ENCODE peak calls at places on chromosomes 5 and 9, in ten cellular contexts. One of them, this sample, is unnamed.

GRCh38 chr5:147558826-147559225 is 49.0 kb upstream of the DPYSL3 start:
- DNase-seq in endodermal cell: peak; percentile 79
- DNase-seq in dorsolateral prefrontal cortex: no peak
- DNase-seq in mucosa of descending colon: no peak
- DNase-seq in upper lobe of right lung: no peak
- DNase-seq in fibroblast of mammary gland: peak; percentile 79
- DNase-seq in spleen: no peak
- DNase-seq in lung: peak; percentile 46
- DNase-seq in heart left ventricle: no peak
- DNase-seq in right atrium auricular region: no peak
- DNase-seq in this sample: no peak

GRCh38 chr9:136079211-136079915 is 15.7 kb downstream of the NACC2 start:
- DNase-seq in lung: no peak
- DNase-seq in upper lobe of right lung: no peak
- DNase-seq in mucosa of descending colon: peak; percentile 40
- DNase-seq in fibroblast of mammary gland: no peak
- DNase-seq in heart left ventricle: peak; percentile 65
- DNase-seq in dorsolateral prefrontal cortex: no peak
- DNase-seq in spleen: no peak
- DNase-seq in endodermal cell: peak; percentile 43
- DNase-seq in right atrium auricular region: no peak
- DNase-seq in this sample: no peak

GRCh38 chr5:14556015-14556414 is 25.6 kb upstream of the OTULINL start:
- DNase-seq in right atrium auricular region: no peak
- DNase-seq in endodermal cell: no peak
- DNase-seq in heart left ventricle: no peak
- DNase-seq in spleen: no peak
- DNase-seq in upper lobe of right lung: no peak
- DNase-seq in lung: no peak
- DNase-seq in fibroblast of mammary gland: no peak
- DNase-seq in mucosa of descending colon: no peak
- DNase-seq in dorsolateral prefrontal cortex: no peak
- DNase-seq in this sample: no peak

GRCh38 chr5:35804201-35804653 is 52.5 kb upstream of the IL7R start:
- DNase-seq in heart left ventricle: no peak
- DNase-seq in spleen: no peak
- DNase-seq in endodermal cell: no peak
- DNase-seq in fibroblast of mammary gland: no peak
- DNase-seq in upper lobe of right lung: no peak
- DNase-seq in dorsolateral prefrontal cortex: no peak
- DNase-seq in right atrium auricular region: no peak
- DNase-seq in lung: no peak
- DNase-seq in mucosa of descending colon: no peak
- DNase-seq in this sample: no peak

GRCh38 chr5:138760448-138761110 is 7.4 kb downstream of the CTNNA1 start:
- DNase-seq in right atrium auricular region: no peak
- DNase-seq in heart left ventricle: no peak
- DNase-seq in fibroblast of mammary gland: no peak
- DNase-seq in mucosa of descending colon: no peak
- DNase-seq in lung: no peak
- DNase-seq in spleen: no peak
- DNase-seq in endodermal cell: no peak
- DNase-seq in upper lobe of right lung: no peak
- DNase-seq in dorsolateral prefrontal cortex: no peak
- DNase-seq in this sample: no peak

GRCh38 chr5:94173100-94173499 is 431.7 kb upstream of the POU5F2 start:
- DNase-seq in dorsolateral prefrontal cortex: no peak
- DNase-seq in right atrium auricular region: no peak
- DNase-seq in spleen: no peak
- DNase-seq in endodermal cell: no peak
- DNase-seq in upper lobe of right lung: no peak
- DNase-seq in lung: no peak
- DNase-seq in heart left ventricle: no peak
- DNase-seq in mucosa of descending colon: no peak
- DNase-seq in fibroblast of mammary gland: peak; percentile 21
- DNase-seq in this sample: no peak

GRCh38 chr9:85942913-85943729 is 2.2 kb downstream of the NAA35 start:
- DNase-seq in upper lobe of right lung: no peak
- DNase-seq in dorsolateral prefrontal cortex: no peak
- DNase-seq in heart left ventricle: no peak
- DNase-seq in endodermal cell: no peak
- DNase-seq in fibroblast of mammary gland: peak; percentile 2
- DNase-seq in lung: no peak
- DNase-seq in right atrium auricular region: no peak
- DNase-seq in spleen: no peak
- DNase-seq in mucosa of descending colon: no peak
- DNase-seq in this sample: no peak

GRCh38 chr5:127928053-127928452 is 155.5 kb upstream of the SLC12A2 start:
- DNase-seq in lung: no peak
- DNase-seq in fibroblast of mammary gland: no peak
- DNase-seq in dorsolateral prefrontal cortex: no peak
- DNase-seq in right atrium auricular region: no peak
- DNase-seq in upper lobe of right lung: no peak
- DNase-seq in endodermal cell: no peak
- DNase-seq in heart left ventricle: no peak
- DNase-seq in spleen: no peak
- DNase-seq in mucosa of descending colon: no peak
- DNase-seq in this sample: no peak

GRCh38 chr9:93940951-93941350 is 14.2 kb downstream of the BARX1 start:
- DNase-seq in fibroblast of mammary gland: no peak
- DNase-seq in upper lobe of right lung: no peak
- DNase-seq in dorsolateral prefrontal cortex: no peak
- DNase-seq in heart left ventricle: no peak
- DNase-seq in right atrium auricular region: no peak
- DNase-seq in lung: no peak
- DNase-seq in endodermal cell: no peak
- DNase-seq in mucosa of descending colon: no peak
- DNase-seq in spleen: no peak
- DNase-seq in this sample: no peak

GRCh38 chr5:28505121-28505520 is 1466.7 kb upstream of the CDH9 start:
- DNase-seq in lung: no peak
- DNase-seq in mucosa of descending colon: no peak
- DNase-seq in upper lobe of right lung: no peak
- DNase-seq in fibroblast of mammary gland: no peak
- DNase-seq in spleen: no peak
- DNase-seq in dorsolateral prefrontal cortex: no peak
- DNase-seq in right atrium auricular region: no peak
- DNase-seq in heart left ventricle: no peak
- DNase-seq in endodermal cell: no peak
- DNase-seq in this sample: no peak

GRCh38 chr9:135552698-135553161 is 6.8 kb downstream of the OBP2A start:
- DNase-seq in right atrium auricular region: no peak
- DNase-seq in endodermal cell: peak; percentile 69
- DNase-seq in lung: no peak
- DNase-seq in mucosa of descending colon: no peak
- DNase-seq in spleen: no peak
- DNase-seq in dorsolateral prefrontal cortex: peak; percentile 13
- DNase-seq in fibroblast of mammary gland: no peak
- DNase-seq in heart left ventricle: no peak
- DNase-seq in upper lobe of right lung: no peak
- DNase-seq in this sample: no peak

GRCh38 chr9:136399176-136400037 is 563 bp downstream of the SNAPC4 start:
- DNase-seq in spleen: peak; percentile 87
- DNase-seq in lung: no peak
- DNase-seq in dorsolateral prefrontal cortex: no peak
- DNase-seq in fibroblast of mammary gland: peak; percentile 23
- DNase-seq in mucosa of descending colon: no peak
- DNase-seq in endodermal cell: peak; percentile 60
- DNase-seq in right atrium auricular region: no peak
- DNase-seq in upper lobe of right lung: no peak
- DNase-seq in heart left ventricle: no peak
- DNase-seq in this sample: no peak

GRCh38 chr9:117494401-117495130 is 79.7 kb upstream of the ASTN2 start:
- DNase-seq in mucosa of descending colon: no peak
- DNase-seq in fibroblast of mammary gland: no peak
- DNase-seq in dorsolateral prefrontal cortex: no peak
- DNase-seq in lung: no peak
- DNase-seq in right atrium auricular region: no peak
- DNase-seq in heart left ventricle: no peak
- DNase-seq in upper lobe of right lung: no peak
- DNase-seq in endodermal cell: no peak
- DNase-seq in spleen: no peak
- DNase-seq in this sample: no peak

GRCh38 chr9:106305428-106306133 is 557.4 kb upstream of the ZNF462 start:
- DNase-seq in lung: no peak
- DNase-seq in fibroblast of mammary gland: no peak
- DNase-seq in right atrium auricular region: no peak
- DNase-seq in endodermal cell: no peak
- DNase-seq in heart left ventricle: no peak
- DNase-seq in mucosa of descending colon: no peak
- DNase-seq in upper lobe of right lung: no peak
- DNase-seq in dorsolateral prefrontal cortex: no peak
- DNase-seq in spleen: no peak
- DNase-seq in this sample: no peak

GRCh38 chr9:128863647-128864046 is 18.1 kb downstream of the KYAT1 start:
- DNase-seq in right atrium auricular region: peak; percentile 78
- DNase-seq in lung: peak; percentile 80
- DNase-seq in fibroblast of mammary gland: peak; percentile 52
- DNase-seq in endodermal cell: peak; percentile 97
- DNase-seq in mucosa of descending colon: peak; percentile 76
- DNase-seq in dorsolateral prefrontal cortex: peak; percentile 78
- DNase-seq in heart left ventricle: peak; percentile 88
- DNase-seq in spleen: peak; percentile 94
- DNase-seq in upper lobe of right lung: peak; percentile 92
- DNase-seq in this sample: peak; percentile 34

GRCh38 chr5:136522217-136522956 is 157.0 kb upstream of the TRPC7 start:
- DNase-seq in heart left ventricle: no peak
- DNase-seq in dorsolateral prefrontal cortex: no peak
- DNase-seq in fibroblast of mammary gland: no peak
- DNase-seq in spleen: no peak
- DNase-seq in lung: no peak
- DNase-seq in right atrium auricular region: no peak
- DNase-seq in mucosa of descending colon: no peak
- DNase-seq in upper lobe of right lung: no peak
- DNase-seq in endodermal cell: no peak
- DNase-seq in this sample: no peak

GRCh38 chr9:130984476-130984875 is 24.5 kb upstream of the LAMC3 start:
- DNase-seq in spleen: no peak
- DNase-seq in heart left ventricle: no peak
- DNase-seq in lung: no peak
- DNase-seq in upper lobe of right lung: no peak
- DNase-seq in dorsolateral prefrontal cortex: no peak
- DNase-seq in fibroblast of mammary gland: no peak
- DNase-seq in right atrium auricular region: no peak
- DNase-seq in endodermal cell: no peak
- DNase-seq in mucosa of descending colon: peak; percentile 12
- DNase-seq in this sample: no peak

GRCh38 chr9:124356745-124357390 is 58.4 kb downstream of the PSMB7 start:
- DNase-seq in lung: no peak
- DNase-seq in fibroblast of mammary gland: no peak
- DNase-seq in right atrium auricular region: no peak
- DNase-seq in spleen: no peak
- DNase-seq in mucosa of descending colon: no peak
- DNase-seq in dorsolateral prefrontal cortex: no peak
- DNase-seq in heart left ventricle: no peak
- DNase-seq in upper lobe of right lung: no peak
- DNase-seq in endodermal cell: no peak
- DNase-seq in this sample: no peak
- H3K4me3 ChIP-seq in lung: no peak overlapping the region
- H3K4me3 ChIP-seq in fibroblast of mammary gland: no peak overlapping the region
- H3K4me3 ChIP-seq in right atrium auricular region: no peak overlapping the region
- H3K4me3 ChIP-seq in spleen: no peak overlapping the region
- H3K4me3 ChIP-seq in mucosa of descending colon: no peak overlapping the region
- H3K4me3 ChIP-seq in dorsolateral prefrontal cortex: no peak overlapping the region
- H3K4me3 ChIP-seq in heart left ventricle: no peak overlapping the region
- H3K4me3 ChIP-seq in upper lobe of right lung: no peak overlapping the region
- H3K4me3 ChIP-seq in endodermal cell: no peak overlapping the region
- H3K4me3 ChIP-seq in this sample: no peak overlapping the region

GRCh38 chr9:77789891-77790290 is 141.8 kb upstream of the GNA14 start:
- DNase-seq in spleen: no peak
- DNase-seq in fibroblast of mammary gland: no peak
- DNase-seq in mucosa of descending colon: no peak
- DNase-seq in upper lobe of right lung: no peak
- DNase-seq in endodermal cell: no peak
- DNase-seq in lung: no peak
- DNase-seq in right atrium auricular region: no peak
- DNase-seq in dorsolateral prefrontal cortex: no peak
- DNase-seq in heart left ventricle: no peak
- DNase-seq in this sample: no peak

DNA sequence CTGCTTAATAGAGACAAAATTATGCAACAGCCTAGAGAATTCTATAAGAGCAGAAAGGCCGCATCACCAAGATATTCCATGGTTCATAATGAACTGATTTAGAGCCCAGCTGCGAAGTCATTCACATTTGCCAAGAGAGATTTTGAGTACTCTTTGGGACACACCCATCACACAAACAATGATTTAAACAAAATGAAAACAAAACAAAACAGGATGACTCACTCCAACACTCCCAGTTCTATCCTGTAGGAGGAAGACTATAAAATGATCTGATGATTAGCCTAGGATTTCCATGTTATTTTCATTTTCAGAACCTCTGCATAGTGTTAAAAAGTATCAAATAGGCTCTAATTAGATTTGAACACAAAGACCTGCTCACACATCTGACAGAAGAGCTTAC is 145.8 kb upstream of the GNA14 start:
- DNase-seq in heart left ventricle: no peak
- DNase-seq in spleen: no peak
- DNase-seq in mucosa of descending colon: no peak
- DNase-seq in dorsolateral prefrontal cortex: no peak
- DNase-seq in lung: no peak
- DNase-seq in upper lobe of right lung: no peak
- DNase-seq in right atrium auricular region: no peak
- DNase-seq in endodermal cell: no peak
- DNase-seq in fibroblast of mammary gland: peak; percentile 73
- DNase-seq in this sample: no peak
- TF ChIP-seq CTCF in heart left ventricle: peak; percentile 29
- TF ChIP-seq CTCF in spleen: no peak
- TF ChIP-seq CTCF in mucosa of descending colon: no peak
- TF ChIP-seq CTCF in dorsolateral prefrontal cortex: peak; percentile 26
- TF ChIP-seq CTCF in lung: no peak
- TF ChIP-seq CTCF in upper lobe of right lung: peak; percentile 22
- TF ChIP-seq CTCF in right atrium auricular region: no peak
- TF ChIP-seq CTCF in endodermal cell: peak; percentile 38
- TF ChIP-seq CTCF in fibroblast of mammary gland: peak; percentile 34
- TF ChIP-seq CTCF in this sample: no peak

DNA sequence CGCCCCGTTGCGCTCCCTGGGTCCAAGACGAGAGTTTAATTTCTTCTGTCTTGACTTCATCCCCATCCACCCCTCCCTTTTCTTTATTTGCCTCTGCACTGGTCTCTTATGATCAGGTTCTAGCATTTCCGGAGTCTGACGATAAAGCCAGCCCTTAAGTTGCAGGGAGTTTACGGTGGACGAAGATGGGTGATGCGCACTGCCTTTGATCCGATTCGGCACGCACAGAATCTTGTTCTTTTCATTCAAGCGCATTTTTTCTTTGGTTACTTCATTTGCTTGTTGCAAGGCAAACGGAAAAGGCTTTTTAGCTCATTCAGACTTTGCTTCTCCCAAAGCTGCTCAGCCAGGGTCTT is 490 bp upstream of the MCTP1 start:
- DNase-seq in spleen: no peak
- DNase-seq in heart left ventricle: no peak
- DNase-seq in lung: no peak
- DNase-seq in dorsolateral prefrontal cortex: no peak
- DNase-seq in fibroblast of mammary gland: no peak
- DNase-seq in endodermal cell: no peak
- DNase-seq in mucosa of descending colon: no peak
- DNase-seq in right atrium auricular region: no peak
- DNase-seq in upper lobe of right lung: no peak
- DNase-seq in this sample: no peak
- H3K4me3 ChIP-seq in spleen: peak overlapping the region; percentile 59
- H3K4me3 ChIP-seq in heart left ventricle: peak overlapping the region; percentile 66
- H3K4me3 ChIP-seq in lung: no peak overlapping the region
- H3K4me3 ChIP-seq in dorsolateral prefrontal cortex: peak overlapping the region; percentile 70
- H3K4me3 ChIP-seq in fibroblast of mammary gland: no peak overlapping the region
- H3K4me3 ChIP-seq in endodermal cell: peak overlapping the region; percentile 68
- H3K4me3 ChIP-seq in mucosa of descending colon: no peak overlapping the region
- H3K4me3 ChIP-seq in right atrium auricular region: peak overlapping the region; percentile 57
- H3K4me3 ChIP-seq in upper lobe of right lung: peak overlapping the region; percentile 58
- H3K4me3 ChIP-seq in this sample: no peak overlapping the region

GRCh38 chr9:96487949-96488348 is 38.0 kb downstream of the HABP4 start:
- DNase-seq in spleen: no peak
- DNase-seq in lung: no peak
- DNase-seq in fibroblast of mammary gland: peak; percentile 86
- DNase-seq in right atrium auricular region: peak; percentile 64
- DNase-seq in dorsolateral prefrontal cortex: no peak
- DNase-seq in heart left ventricle: peak; percentile 77
- DNase-seq in mucosa of descending colon: no peak
- DNase-seq in endodermal cell: no peak
- DNase-seq in upper lobe of right lung: no peak
- DNase-seq in this sample: no peak
- TF ChIP-seq CTCF in spleen: no peak
- TF ChIP-seq CTCF in lung: no peak
- TF ChIP-seq CTCF in fibroblast of mammary gland: no peak
- TF ChIP-seq CTCF in right atrium auricular region: no peak
- TF ChIP-seq CTCF in dorsolateral prefrontal cortex: no peak
- TF ChIP-seq CTCF in heart left ventricle: no peak
- TF ChIP-seq CTCF in mucosa of descending colon: no peak
- TF ChIP-seq CTCF in endodermal cell: no peak
- TF ChIP-seq CTCF in upper lobe of right lung: no peak
- TF ChIP-seq CTCF in this sample: no peak